ENCODE peak calls at places on chromosomes 12 and 14, in six cellular contexts. C, X, Z, E, D and Q are unnamed samples.

GRCh38 chr14:63295991-63296630 is 22.6 kb downstream of the GPHB5 start:
- DNase-seq in C (no peak), X (no peak), Z (no peak), E (no peak), D (no peak), Q (no peak)

GRCh38 chr12:124388679-124389536 is 94.0 kb downstream of the RFLNA start:
- DNase-seq in C (peak; percentile 96), X (no peak), Z (peak; percentile 90), E (no peak), D (peak; percentile 78), Q (no peak)

GRCh38 chr12:24255920-24256635 is 306.6 kb upstream of the SOX5 start:
- DNase-seq in C (no peak), X (no peak), Z (no peak), E (no peak), D (no peak), Q (no peak)

GRCh38 chr14:41609704-41610183 is 3.1 kb downstream of the LRFN5 start:
- DNase-seq in C (peak; percentile 64), X (no peak), Z (peak; percentile 21), E (no peak), D (peak; percentile 74), Q (no peak)

GRCh38 chr12:97753332-97753731 is 290.7 kb downstream of the RMST start:
- DNase-seq in C (no peak), X (no peak), Z (no peak), E (no peak), D (no peak), Q (no peak)

GRCh38 chr12:4214912-4215861 is 58.4 kb upstream of the CCND2 start:
- DNase-seq in C (peak; percentile 79), X (no peak), Z (peak; percentile 40), E (peak; percentile 70), D (no peak), Q (peak; percentile 70)

GRCh38 chr14:72049462-72049861 is 117.2 kb downstream of the RGS6 start:
- DNase-seq in C (no peak), X (no peak), Z (no peak), E (peak; percentile 16), D (no peak), Q (peak; percentile 22)

GRCh38 chr12:29316772-29317171 is 64.2 kb downstream of the ERGIC2 start:
- DNase-seq in C (peak; percentile 55), X (no peak), Z (no peak), E (no peak), D (no peak), Q (no peak)

GRCh38 chr12:14239350-14239934 is 126.0 kb upstream of the ATF7IP start:
- DNase-seq in C (no peak), X (no peak), Z (peak; percentile 52), E (peak; percentile 47), D (peak; percentile 60), Q (peak; percentile 52)

GRCh38 chr14:103584326-103584915 is 21.7 kb downstream of the COA8 start:
- DNase-seq in C (no peak), X (no peak), Z (no peak), E (no peak), D (no peak), Q (no peak)

GRCh38 chr14:64812412-64812811 is 67.3 kb downstream of the SPTB start:
- DNase-seq in C (peak; percentile 74), X (no peak), Z (peak; percentile 83), E (peak; percentile 49), D (peak; percentile 36), Q (peak; percentile 55)

GRCh38 chr14:54713364-54713763 is 146.4 kb downstream of the SAMD4A start:
- DNase-seq in C (no peak), X (no peak), Z (no peak), E (no peak), D (no peak), Q (no peak)

DNA sequence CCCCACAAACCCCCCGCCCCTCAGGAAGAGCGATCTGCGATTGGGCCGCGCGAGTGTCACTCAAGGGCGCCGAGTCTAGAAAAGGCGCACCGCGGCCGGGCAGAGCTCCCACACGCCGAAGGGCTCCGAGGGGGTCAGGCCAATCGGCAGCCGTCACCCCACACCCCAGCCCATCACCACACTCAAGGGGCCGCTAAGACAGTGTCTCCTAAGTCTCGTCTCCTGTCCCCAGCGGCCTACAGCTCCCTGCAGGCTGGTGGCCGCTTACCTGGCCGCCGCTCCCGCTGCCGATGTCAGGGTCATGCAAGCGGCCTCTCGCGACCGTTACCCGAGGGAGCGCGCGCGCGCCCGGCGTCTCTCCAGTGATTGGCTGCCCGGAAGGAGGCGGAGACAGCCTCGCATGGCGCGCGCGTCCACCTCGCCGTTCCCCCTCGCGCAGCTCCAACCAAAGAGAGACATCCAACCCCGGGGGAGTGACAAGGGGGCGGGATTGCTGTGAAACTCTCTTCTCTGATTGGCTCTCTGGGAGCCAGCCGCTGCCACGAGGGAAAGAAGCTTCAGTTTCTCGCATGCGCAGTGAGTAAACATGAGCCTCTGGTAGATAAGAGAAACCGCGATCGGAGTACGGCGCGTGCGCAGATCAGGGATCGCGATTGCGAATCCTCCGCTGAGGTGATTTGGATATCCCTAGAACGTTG is at the start of the genes MPHOSPH9 and MTRFR:
- DNase-seq in C (peak; percentile 99), X (peak; percentile 98), Z (peak; percentile 99), E (peak; percentile 96), D (peak; percentile 96), Q (peak; percentile 96)
- TF ChIP-seq CTCF in C (no peak), X (no peak), Z (no peak), E (no peak), D (no peak), Q (no peak)

GRCh38 chr12:5429741-5430557 is 2.0 kb upstream of the NTF3 start:
- DNase-seq in C (no peak), X (no peak), Z (no peak), E (no peak), D (no peak), Q (no peak)

GRCh38 chr12:5432011-5432400 is at the start of gene NTF3:
- DNase-seq in C (no peak), X (no peak), Z (no peak), E (no peak), D (peak; percentile 60), Q (peak; percentile 31)

GRCh38 chr12:5430639-5431603 is 987 bp upstream of the NTF3 start:
- DNase-seq in C (no peak), X (no peak), Z (no peak), E (no peak), D (no peak), Q (peak; percentile 32)

GRCh38 chr12:5433081-5433839 is 1.4 kb downstream of the NTF3 start:
- DNase-seq in C (no peak), X (no peak), Z (no peak), E (no peak), D (peak; percentile 62), Q (no peak)

DNA sequence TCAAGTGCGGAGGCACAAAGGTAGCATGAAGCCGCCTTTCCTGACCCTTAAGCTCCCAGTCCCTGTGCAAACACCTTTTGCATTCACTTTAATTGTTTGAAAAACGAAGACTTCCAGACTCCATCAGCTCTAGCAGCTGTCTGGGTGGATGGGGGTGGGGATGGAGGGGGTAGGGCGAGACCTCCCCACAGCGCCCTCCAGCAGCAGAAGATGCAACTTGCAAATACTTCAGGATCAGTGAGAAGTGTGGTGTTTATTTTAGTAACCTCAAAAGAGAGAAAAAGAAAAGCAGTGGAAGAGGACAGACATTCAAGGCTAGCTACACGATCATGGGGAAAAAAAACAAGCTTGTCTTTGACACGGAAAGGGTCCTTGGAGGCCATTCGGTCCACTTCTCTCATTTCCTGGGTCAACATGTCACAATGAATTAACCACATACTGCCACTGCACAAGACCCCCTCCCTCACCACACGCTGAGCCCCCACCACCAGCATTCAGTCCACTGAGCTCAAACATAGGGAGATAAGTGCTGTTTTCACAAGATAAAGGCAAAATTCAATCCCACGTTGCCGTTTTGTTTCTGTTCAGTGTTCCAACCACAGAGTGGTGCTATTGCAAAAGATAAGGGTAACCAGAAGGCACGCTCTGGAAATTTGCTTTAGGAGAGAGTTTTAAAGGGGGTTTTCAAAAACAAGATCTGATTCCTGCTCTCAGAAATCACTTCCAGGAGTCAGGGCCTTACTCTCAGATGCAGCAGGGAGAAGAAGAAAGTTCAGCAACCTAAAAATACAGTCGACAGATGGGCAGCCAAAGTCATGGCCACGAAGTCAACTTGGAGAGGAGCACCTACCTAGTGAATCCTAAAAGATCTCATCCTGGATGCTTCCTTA is 3.3 kb upstream of the NTF3 start:
- DNase-seq in C (no peak), X (no peak), Z (no peak), E (no peak), D (no peak), Q (peak; percentile 10)
- TF ChIP-seq CTCF in C (peak; percentile 28), X (peak; percentile 32), Z (peak; percentile 19), E (no peak), D (peak; percentile 33), Q (no peak)

DNA sequence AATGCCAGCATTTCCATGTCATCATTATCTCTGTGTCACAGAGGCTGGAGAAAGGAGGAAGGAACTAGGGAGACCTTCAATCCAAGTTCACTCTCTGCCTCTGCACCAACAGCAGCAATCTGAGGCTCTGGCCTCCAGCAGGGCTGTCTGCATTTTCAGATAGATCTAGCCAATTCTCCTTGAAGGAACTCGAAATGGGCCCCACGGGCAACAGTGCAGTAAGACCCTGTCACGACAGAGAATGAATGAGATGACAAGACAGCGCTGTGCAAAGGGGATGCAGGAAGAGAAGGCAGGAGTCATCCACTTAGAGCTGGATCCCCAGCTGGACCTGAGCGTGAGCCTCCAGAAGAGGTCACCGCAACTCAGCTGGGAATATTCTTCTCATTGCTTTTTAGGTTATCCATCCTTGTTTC is 183.7 kb upstream of the GZMB start:
- DNase-seq in C (no peak), X (no peak), Z (no peak), E (no peak), D (peak; percentile 19), Q (no peak)
- TF ChIP-seq CTCF in C (no peak), X (no peak), Z (no peak), E (no peak), D (no peak), Q (peak; percentile 12)

GRCh38 chr14:75175677-75176141 is 703 bp downstream of the TMED10 start:
- DNase-seq in C (no peak), X (no peak), Z (no peak), E (no peak), D (no peak), Q (no peak)

GRCh38 chr14:75181426-75182062 is 5.1 kb upstream of the TMED10 start:
- DNase-seq in C (no peak), X (no peak), Z (no peak), E (no peak), D (no peak), Q (no peak)

GRCh38 chr14:75174066-75174465 is 2.3 kb downstream of the TMED10 start:
- DNase-seq in C (no peak), X (no peak), Z (no peak), E (no peak), D (no peak), Q (no peak)

GRCh38 chr14:75170797-75171196 is 5.6 kb downstream of the TMED10 start:
- DNase-seq in C (no peak), X (no peak), Z (no peak), E (no peak), D (no peak), Q (no peak)

DNA sequence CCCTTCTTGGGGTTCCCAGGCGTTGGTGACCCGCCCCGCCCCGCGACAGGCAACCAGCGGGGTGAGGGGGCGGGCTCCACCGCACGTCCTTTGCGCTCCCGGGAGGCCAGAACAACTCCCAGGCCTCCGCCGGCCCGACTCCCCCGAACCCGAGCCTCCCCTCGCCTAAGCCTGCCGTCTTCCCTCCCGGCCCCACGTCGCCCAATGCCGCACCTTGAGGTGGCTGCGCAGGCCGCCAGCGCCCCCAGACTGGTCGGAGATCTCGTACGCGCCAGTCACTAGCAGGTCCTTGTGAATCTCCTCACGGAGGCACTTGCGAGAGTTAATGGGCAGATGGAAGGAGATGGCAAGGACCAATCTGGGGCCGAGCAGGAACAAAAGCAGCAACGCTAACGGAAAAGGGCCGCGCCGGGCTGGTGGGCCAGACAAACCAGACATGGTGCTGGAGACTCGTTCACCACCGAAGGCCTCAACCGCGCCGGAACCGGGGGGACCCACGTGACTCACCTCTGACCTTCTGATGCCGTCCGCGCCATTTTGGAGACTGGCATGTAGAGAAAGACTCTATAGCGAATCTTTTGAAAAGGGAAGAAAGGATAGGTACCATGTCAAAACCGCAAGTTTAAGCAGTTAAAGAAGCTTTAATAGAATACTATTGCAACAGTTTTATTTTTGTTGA is at the start of gene TMED10:
- DNase-seq in C (peak; percentile 95), X (peak; percentile 92), Z (peak; percentile 94), E (peak; percentile 85), D (peak; percentile 88), Q (peak; percentile 87)
- TF ChIP-seq CTCF in C (no peak), X (peak; percentile 22), Z (no peak), E (no peak), D (no peak), Q (no peak)